ENCODE peak calls at places on chromosomes 4 and X, in seven cellular contexts. I is HCT116, N is erythroblast, B is IMR-90, K is gastrocnemius medialis, V is body of pancreas, X is uterus. Z is an unnamed sample.
A peak's percentile ranks its signal among the peaks of the same experiment; 100 is the strongest.

GRCh38 chrX:2538016-2538415 is 37.2 kb upstream of the DHRSX start:
- DNase-seq in V (no peak), X (no peak), B (no peak), K (no peak), I (no peak), N (no peak), Z (no peak)

GRCh38 chrX:64580605-64581004 is 185.4 kb upstream of the MTMR8 start:
- DNase-seq in X (no peak), N (peak; percentile 45), K (no peak), B (no peak), V (no peak), I (no peak), Z (no peak)

GRCh38 chrX:7147431-7147977 is at the start of gene STS:
- DNase-seq in K (no peak), I (no peak), B (peak; percentile 14), X (peak; percentile 33), V (peak; percentile 55), N (peak; percentile 61), Z (no peak)

GRCh38 chrX:156004740-156005139 is 7.2 kb downstream of the IL9R start:
- DNase-seq in V (no peak), B (no peak), N (no peak), K (no peak), I (no peak), X (no peak), Z (no peak)

GRCh38 chr4:176814770-176815169 is 22.0 kb upstream of the VEGFC start:
- DNase-seq in K (no peak), X (no peak), N (no peak), I (no peak), V (no peak), B (peak; percentile 87), Z (no peak)

GRCh38 chrX:74293343-74293946 is 10.5 kb upstream of the ZCCHC13 start:
- DNase-seq in V (peak; percentile 81), B (peak; percentile 73), K (peak; percentile 69), I (peak; percentile 57), X (peak; percentile 78), N (peak; percentile 85), Z (peak; percentile 51)

GRCh38 chr4:161604516-161605300 is 559.1 kb downstream of the FSTL5 start:
- DNase-seq in I (no peak), K (no peak), X (no peak), B (no peak), V (no peak), N (no peak), Z (no peak)

GRCh38 chr4:141391293-141391692 is 170.6 kb downstream of the ZNF330 start:
- DNase-seq in N (no peak), X (no peak), V (no peak), I (no peak), B (peak; percentile 54), K (no peak), Z (no peak)

GRCh38 chr4:108324450-108324849 is 155.7 kb upstream of the LEF1 start:
- DNase-seq in B (no peak), V (no peak), I (no peak), K (no peak), X (no peak), N (no peak), Z (no peak)

GRCh38 chr4:101348367-101348827 is 1.1 kb upstream of the PPP3CA start:
- DNase-seq in X (no peak), V (peak; percentile 46), I (no peak), N (no peak), K (no peak), B (peak; percentile 17), Z (no peak)

GRCh38 chr4:100026066-100026465 is 76.0 kb upstream of the H2AZ1 start:
- DNase-seq in N (no peak), B (no peak), V (no peak), X (no peak), K (no peak), I (no peak), Z (no peak)

GRCh38 chrX:102739642-102740041 is 19.1 kb downstream of the GPRASP3 start:
- DNase-seq in X (no peak), N (no peak), I (no peak), K (no peak), B (peak; percentile 7), V (no peak), Z (no peak)

GRCh38 chr4:52037730-52038108 is 380 bp downstream of the SGCB start:
- DNase-seq in I (no peak), K (peak; percentile 68), X (peak; percentile 33), B (peak; percentile 33), V (no peak), N (no peak), Z (peak; percentile 23)

GRCh38 chrX:33188881-33189280 is 22.5 kb downstream of the DMD start:
- DNase-seq in B (peak; percentile 54), K (no peak), V (no peak), I (no peak), X (no peak), N (no peak), Z (no peak)

GRCh38 chr4:3346146-3346545 is 53.3 kb downstream of the RGS12 start:
- DNase-seq in I (peak; percentile 47), B (peak; percentile 84), N (peak; percentile 61), K (no peak), V (peak; percentile 69), X (peak; percentile 75), Z (peak; percentile 49)

GRCh38 chr4:55733874-55734437 is 85.6 kb upstream of the EXOC1L start:
- DNase-seq in B (peak; percentile 3), V (peak; percentile 62), X (peak; percentile 27), N (peak; percentile 87), K (no peak), I (peak; percentile 83), Z (no peak)

GRCh38 chr4:141220655-141221605 is at the start of gene ZNF330:
- DNase-seq in I (peak; percentile 75), K (peak; percentile 78), V (peak; percentile 93), N (peak; percentile 86), B (peak; percentile 93), X (peak; percentile 92), Z (peak; percentile 52)

GRCh38 chr4:53925050-53925605 is 139.3 kb downstream of the CHIC2 start:
- DNase-seq in I (no peak), X (no peak), V (no peak), B (no peak), N (no peak), K (no peak), Z (no peak)

GRCh38 chr4:56468097-56468422 is 643 bp downstream of the SRP72 start:
- DNase-seq in X (no peak), N (no peak), K (no peak), V (peak; percentile 52), B (peak; percentile 35), I (peak; percentile 31), Z (no peak)

GRCh38 chr4:148173397-148174017 is 268.7 kb downstream of the NR3C2 start:
- DNase-seq in N (no peak), K (no peak), I (no peak), V (no peak), B (peak; percentile 5), X (no peak), Z (no peak)

GRCh38 chr4:169745291-169745690 is 12.5 kb downstream of the HPF1 start:
- DNase-seq in V (no peak), X (no peak), B (peak; percentile 65), K (no peak), I (no peak), N (no peak), Z (no peak)

GRCh38 chrX:135112096-135112729 is 8.1 kb downstream of the ETDB start:
- DNase-seq in B (peak; percentile 31), K (no peak), X (no peak), V (peak; percentile 63), I (peak; percentile 32), N (peak; percentile 28), Z (no peak)

GRCh38 chr4:156294577-156294976 is 340.9 kb upstream of the CTSO start:
- DNase-seq in N (peak; percentile 3), I (peak; percentile 76), K (no peak), B (peak; percentile 87), X (no peak), V (no peak), Z (peak; percentile 12)

GRCh38 chr4:70992354-70992753 is 1.1 kb upstream of the DCK start:
- DNase-seq in K (no peak), I (peak; percentile 23), N (peak; percentile 46), X (no peak), V (peak; percentile 64), B (no peak), Z (no peak)

DNA sequence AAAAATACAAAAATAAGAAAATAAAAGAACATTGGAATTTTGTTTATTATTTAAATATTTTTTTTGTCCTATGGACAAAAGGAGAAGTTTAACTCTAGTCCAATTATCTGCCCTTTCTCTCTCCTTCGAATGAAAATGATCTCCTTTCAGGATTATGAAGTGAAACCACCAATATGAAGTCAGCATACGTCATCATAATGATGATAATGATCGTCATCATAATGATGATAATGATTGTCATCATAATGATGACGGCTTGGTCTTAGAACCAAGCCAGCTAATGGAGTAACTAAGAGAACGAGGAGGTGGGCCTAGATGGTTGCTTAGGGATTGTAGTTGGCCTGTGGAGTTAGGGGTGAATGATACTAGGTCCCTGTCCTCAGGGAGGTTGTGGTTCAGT is 21.9 kb upstream of the LINC00632 start:
- DNase-seq in N (no peak), B (no peak), I (no peak), V (no peak), X (no peak), K (no peak), Z (no peak)
- TF ChIP-seq POLR2A in N (no peak), B (no peak), I (no peak), V (no peak), X (no peak), K (no peak), Z (no peak)

GRCh38 chrX:11478971-11479370 is 185.8 kb downstream of the AMELX start:
- DNase-seq in N (no peak), I (no peak), K (no peak), B (peak; percentile 26), X (no peak), V (no peak), Z (no peak)
- TF ChIP-seq POLR2A in N (no peak), I (no peak), K (no peak), B (no peak), X (no peak), V (no peak), Z (no peak)

GRCh38 chr4:187307131-187307530 is 583.5 kb upstream of the FAT1 start:
- DNase-seq in X (no peak), N (no peak), K (no peak), I (no peak), B (peak; percentile 48), V (no peak), Z (no peak)

GRCh38 chr4:187304131-187304530 is 580.5 kb upstream of the FAT1 start:
- DNase-seq in V (no peak), B (no peak), I (no peak), X (no peak), K (no peak), N (no peak), Z (no peak)

GRCh38 chr4:187312299-187312698 is 588.6 kb upstream of the FAT1 start:
- DNase-seq in X (no peak), K (no peak), N (no peak), V (no peak), B (no peak), I (no peak), Z (no peak)

GRCh38 chr4:187309456-187309855 is 585.8 kb upstream of the FAT1 start:
- DNase-seq in B (peak; percentile 69), K (no peak), V (no peak), I (no peak), N (no peak), X (no peak), Z (no peak)
- TF ChIP-seq POLR2A in B (no peak), K (no peak), V (no peak), I (no peak), N (no peak), X (no peak), Z (no peak)

GRCh38 chrX:120629667-120630537 is at the start of gene C1GALT1C1:
- DNase-seq in X (peak; percentile 92), I (peak; percentile 81), V (peak; percentile 94), N (peak; percentile 95), B (peak; percentile 87), K (peak; percentile 87), Z (peak; percentile 63)
- TF ChIP-seq POLR2A in X (peak; percentile 49), I (peak; percentile 47), V (peak; percentile 54), N (peak; percentile 86), B (peak; percentile 25), K (peak; percentile 68), Z (peak; percentile 46)